ENCODE peak calls at places on chromosome 12, in ten cellular contexts. G is A549; I is NCI-H524; P is progenitor cell of endocrine pancreas; A is lower lobe of right lung; X is posterior vena cava; V is T47D; F is ELR; H is NCI-H1105 treated with DMSO at 0.1 percent for 48 hours; C is stimulated activated CD8-positive, alpha-beta memory T cell treated with anti-CD3 and anti-CD28 coated beads, Interleukin-15, amount 100 ng/mL, for 1 hour. R is an unnamed sample.

GRCh38 chr12:105835505-105835904 is 303.2 kb downstream of the NUAK1 start:
- DNase-seq in V (no peak), I (no peak), P (no peak), F (no peak), G (no peak), X (no peak), A (no peak), H (no peak), C (no peak), R (no peak)

GRCh38 chr12:27820564-27820963 is 40.5 kb upstream of the MANSC4 start:
- DNase-seq in I (no peak), X (no peak), H (no peak), A (no peak), P (no peak), C (no peak), F (no peak), G (no peak), V (no peak), R (no peak)

GRCh38 chr12:56293785-56294184 is 6.3 kb downstream of the CS start:
- DNase-seq in P (no peak), V (peak), F (no peak), H (no peak), G (no peak), X (no peak), I (no peak), C (no peak), A (no peak), R (no peak)

GRCh38 chr12:34208331-34209258 is 186.3 kb downstream of the ALG10 start:
- DNase-seq in H (no peak), I (no peak), X (no peak), C (no peak), G (no peak), F (no peak), A (no peak), P (no peak), V (no peak), R (no peak)

GRCh38 chr12:76096079-76096651 is 11.7 kb upstream of the NAP1L1 start:
- DNase-seq in I (no peak), P (no peak), A (no peak), F (no peak), C (no peak), H (no peak), G (no peak), X (no peak), V (no peak), R (no peak)

GRCh38 chr12:53212931-53213330 is 5.9 kb upstream of the ITGB7 start:
- DNase-seq in A (no peak), X (no peak), H (no peak), V (no peak), P (no peak), C (no peak), F (peak), G (no peak), I (no peak), R (no peak)

GRCh38 chr12:96094201-96094600 is 58.8 kb upstream of the LTA4H start:
- DNase-seq in H (no peak), A (no peak), P (no peak), F (peak), X (no peak), C (no peak), V (peak), I (peak), G (no peak), R (no peak)

GRCh38 chr12:118404876-118405521 is 28.6 kb downstream of the SUDS3 start:
- DNase-seq in A (no peak), I (peak), C (peak), G (peak), X (no peak), F (peak), V (peak), H (peak), P (peak), R (peak)

GRCh38 chr12:51246254-51246853 is 7.7 kb downstream of the DAZAP2 start:
- DNase-seq in H (no peak), V (peak), G (no peak), A (no peak), I (peak), X (no peak), F (peak), P (no peak), C (no peak), R (no peak)

GRCh38 chr12:4780624-4781023 is 60.4 kb downstream of the GALNT8 start:
- DNase-seq in F (no peak), H (no peak), A (no peak), G (no peak), X (no peak), P (no peak), I (no peak), C (no peak), V (no peak), R (no peak)

GRCh38 chr12:989751-990278 is 1.2 kb upstream of the ERC1 start:
- DNase-seq in P (no peak), G (peak), F (peak), V (peak), A (no peak), H (peak), C (no peak), X (no peak), I (peak), R (peak)

GRCh38 chr12:67981236-67982164 is 7.7 kb upstream of the IFNG-AS1 start:
- DNase-seq in A (no peak), I (no peak), P (no peak), F (peak), V (no peak), G (peak), C (no peak), H (no peak), X (no peak), R (no peak)

GRCh38 chr12:70983692-70984091 is 63.2 kb upstream of the PTPRR start:
- DNase-seq in H (no peak), V (no peak), C (no peak), I (no peak), G (no peak), P (no peak), A (no peak), F (no peak), X (no peak), R (no peak)

GRCh38 chr12:124372831-124373230 is 77.9 kb downstream of the RFLNA start:
- DNase-seq in F (no peak), P (no peak), X (no peak), V (no peak), C (no peak), I (no peak), A (no peak), H (no peak), G (no peak), R (no peak)

GRCh38 chr12:13223176-13223806 is 26.8 kb downstream of the EMP1 start:
- DNase-seq in G (peak), P (no peak), V (peak), F (peak), X (no peak), C (no peak), H (no peak), I (no peak), A (no peak), R (no peak)

GRCh38 chr12:18799561-18799960 is 61.6 kb downstream of the CAPZA3 start:
- DNase-seq in F (peak), P (no peak), C (no peak), G (no peak), I (no peak), H (no peak), V (no peak), A (no peak), X (no peak), R (no peak)

GRCh38 chr12:62260733-62261683 is 804 bp downstream of the USP15 start:
- DNase-seq in F (peak), V (peak), C (peak), P (no peak), G (peak), I (peak), X (no peak), H (peak), A (peak), R (no peak)

GRCh38 chr12:113187588-113187987 is 2.1 kb downstream of the RITA1 start:
- DNase-seq in V (no peak), A (no peak), C (no peak), X (no peak), G (no peak), H (no peak), P (no peak), I (no peak), F (no peak), R (no peak)

GRCh38 chr12:87363497-87364084 is 665.6 kb downstream of the C12orf50 start:
- DNase-seq in X (peak), C (no peak), A (no peak), V (no peak), F (no peak), I (no peak), P (no peak), H (no peak), G (no peak), R (no peak)

R was measured in 8988T.